ENCODE peak calls at places on chromosome 14, in four cellular contexts. G is activated naive CD4-positive, alpha-beta T cell; J is cerebellum; F is NCI-H1092. U is an unnamed sample.

GRCh38 chr14:104878582-104878981 is 13.5 kb downstream of the CEP170B start:
- DNase-seq in G (no peak), J (peak; percentile 88), F (no peak), U (no peak)

GRCh38 chr14:103125098-103126070 is 2.1 kb downstream of the TNFAIP2 start:
- DNase-seq in G (no peak), J (no peak), F (no peak), U (no peak)

GRCh38 chr14:105711058-105711620 is 184.8 kb downstream of the TMEM121 start:
- DNase-seq in G (no peak), J (no peak), F (no peak), U (no peak)

GRCh38 chr14:30874999-30875787 is 834 bp downstream of the COCH start:
- DNase-seq in G (no peak), J (no peak), F (peak; percentile 66), U (no peak)

GRCh38 chr14:31829256-31829923 is 247.7 kb upstream of the ARHGAP5 start:
- DNase-seq in G (no peak), J (no peak), F (no peak), U (no peak)

GRCh38 chr14:81234268-81234667 is 13.5 kb upstream of the GTF2A1 start:
- DNase-seq in G (no peak), J (no peak), F (no peak), U (no peak)

GRCh38 chr14:59238242-59238641 is 49.8 kb downstream of the DAAM1 start:
- DNase-seq in G (no peak), J (no peak), F (no peak), U (no peak)

GRCh38 chr14:102761206-102761605 is 16.0 kb upstream of the TRAF3 start:
- DNase-seq in G (no peak), J (no peak), F (no peak), U (no peak)

GRCh38 chr14:99546230-99546879 is 57.7 kb downstream of the CCDC85C start:
- DNase-seq in G (no peak), J (no peak), F (no peak), U (no peak)

GRCh38 chr14:82313889-82314288 is 780.2 kb upstream of the SEL1L start:
- DNase-seq in G (no peak), J (no peak), F (peak; percentile 96), U (no peak)

GRCh38 chr14:29716150-29716549 is 211.5 kb downstream of the PRKD1 start:
- DNase-seq in G (no peak), J (no peak), F (no peak), U (peak; percentile 1)

U was measured in MG63.